ENCODE peak calls at places on chromosomes 16 and 17, in eight cellular contexts. R is psoas muscle, X is esophagus muscularis mucosa, J is IMR-90, M is pancreas, K is uterus, D is tibial artery, W is left ventricle myocardium inferior. N is an unnamed sample. For H3K36me3 and H3K27me3, the result is how much of the 10 kb centered on the place peaks cover.

GRCh38 chr17:9467518-9467917 is 108.1 kb downstream of the STX8 start:
- DNase-seq in R (no peak), D (no peak), J (no peak), W (no peak), M (no peak), K (no peak), X (no peak), N (no peak)

GRCh38 chr17:51000835-51001638 is 119.6 kb downstream of the SPAG9 start:
- DNase-seq in M (no peak), J (peak), X (no peak), D (no peak), W (no peak), K (no peak), R (no peak), N (no peak)

GRCh38 chr16:81214745-81215166 is 23.7 kb upstream of the BCO1 start:
- DNase-seq in J (peak), W (no peak), K (no peak), M (no peak), X (no peak), D (no peak), R (no peak), N (no peak)

GRCh38 chr17:10192500-10192899 is 5.9 kb downstream of the GAS7 start:
- DNase-seq in J (no peak), X (no peak), K (no peak), D (no peak), R (no peak), M (no peak), W (no peak), N (no peak)

GRCh38 chr17:80727409-80727755 is 182.7 kb downstream of the RPTOR start:
- DNase-seq in X (no peak), J (no peak), W (no peak), D (no peak), M (no peak), R (peak), K (no peak), N (no peak)

GRCh38 chr17:12256380-12256995 is 235.8 kb downstream of the MAP2K4 start:
- DNase-seq in X (no peak), M (no peak), J (peak), R (no peak), K (peak), D (no peak), W (no peak), N (peak)

GRCh38 chr17:10041287-10041612 is 136.2 kb upstream of the RCVRN start:
- DNase-seq in R (no peak), W (no peak), K (no peak), D (no peak), X (no peak), M (no peak), J (no peak), N (no peak)

GRCh38 chr16:6122401-6122800 is 1024.8 kb upstream of the EEF2KMT start:
- DNase-seq in R (no peak), J (no peak), X (no peak), W (no peak), M (no peak), D (no peak), K (no peak), N (no peak)

GRCh38 chr17:34369196-34369500 is 6.1 kb upstream of the CCL1 start:
- DNase-seq in W (no peak), M (no peak), R (no peak), K (no peak), X (no peak), D (no peak), J (no peak), N (no peak)

GRCh38 chr16:78706637-78707036 is 607.2 kb downstream of the WWOX start:
- DNase-seq in X (no peak), D (no peak), R (peak), K (no peak), W (no peak), M (no peak), J (no peak), N (no peak)

GRCh38 chr17:9845306-9845705 is 19.6 kb downstream of the GLP2R start:
- DNase-seq in K (no peak), J (no peak), D (no peak), R (no peak), X (no peak), M (no peak), W (no peak), N (no peak)

GRCh38 chr16:13611596-13611995 is 308.4 kb upstream of the ERCC4 start:
- DNase-seq in W (no peak), X (no peak), D (no peak), M (no peak), R (no peak), K (no peak), J (no peak), N (no peak)

GRCh38 chr17:16491703-16492612 is at the start of gene LRRC75A:
- DNase-seq in X (no peak), M (peak), W (peak), R (peak), K (peak), D (peak), J (peak), N (peak)

GRCh38 chr16:85912271-85912974 is 13.5 kb downstream of the IRF8 start:
- DNase-seq in M (peak), K (peak), R (peak), D (no peak), W (no peak), J (peak), X (no peak), N (no peak)

GRCh38 chr16:55576369-55576768 is 9.9 kb downstream of the CAPNS2 start:
- DNase-seq in K (peak), W (peak), D (no peak), J (no peak), R (no peak), M (no peak), X (no peak), N (no peak)

GRCh38 chr17:29615492-29616299 is 7.0 kb downstream of the CORO6 start:
- DNase-seq in W (peak), X (peak), D (peak), R (peak), K (peak), J (peak), M (peak), N (peak)

GRCh38 chr16:74031551-74031950 is 265.1 kb upstream of the PSMD7 start:
- DNase-seq in D (no peak), K (no peak), X (no peak), J (no peak), M (no peak), W (no peak), R (no peak), N (no peak)

GRCh38 chr17:42281571-42282096 is 5.4 kb upstream of the STAT5B start:
- DNase-seq in D (no peak), J (no peak), X (peak), R (peak), K (no peak), M (peak), W (no peak), N (peak)

GRCh38 chr17:32894245-32894644 is 17.3 kb upstream of the MYO1D start:
- DNase-seq in W (no peak), D (no peak), M (no peak), K (no peak), J (no peak), X (peak), R (no peak), N (no peak)

GRCh38 chr16:67934306-67935095 is 2.1 kb downstream of the PSMB10 start:
- DNase-seq in W (no peak), R (peak), J (no peak), D (no peak), K (no peak), X (no peak), M (no peak), N (no peak)

GRCh38 chr16:67930678-67931211 is 917 bp downstream of the CTRL start:
- DNase-seq in J (no peak), D (no peak), R (peak), K (no peak), X (no peak), M (no peak), W (no peak), N (no peak)

GRCh38 chr16:67931712-67932461 is at the start of gene CTRL:
- DNase-seq in J (no peak), M (no peak), X (no peak), D (no peak), R (peak), K (no peak), W (no peak), N (no peak)

GRCh38 chr16:67933805-67934204 is 2.1 kb upstream of the CTRL start:
- DNase-seq in X (no peak), K (no peak), M (no peak), D (no peak), J (no peak), W (no peak), R (no peak), N (no peak)

DNA sequence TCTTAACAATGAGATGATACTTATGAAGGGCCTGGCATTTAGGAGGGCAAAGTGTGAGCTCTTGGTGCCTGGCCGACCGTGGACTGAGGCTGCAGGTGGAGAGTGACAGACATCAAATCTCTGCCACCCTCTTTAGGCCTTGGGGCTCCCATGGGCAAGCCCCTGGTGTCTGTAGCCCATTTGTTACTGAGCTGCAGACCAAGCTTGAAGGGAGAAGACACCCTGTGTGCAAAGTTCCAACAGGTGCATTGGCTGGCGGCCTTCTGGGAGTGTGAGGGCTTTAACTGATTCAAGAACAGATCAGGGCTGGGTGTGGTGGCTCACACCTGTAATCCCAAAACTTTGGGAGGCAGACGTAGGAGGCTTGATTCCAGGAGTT is 789 bp upstream of the CTRL start:
- DNase-seq in X (no peak), J (no peak), W (no peak), K (no peak), M (no peak), D (no peak), R (no peak), N (no peak)
- H3K36me3 ChIP-seq in X (under half), J (under half), W (under half), K (under half), M (under half), D (half or more), R (under half), N (under half)

DNA sequence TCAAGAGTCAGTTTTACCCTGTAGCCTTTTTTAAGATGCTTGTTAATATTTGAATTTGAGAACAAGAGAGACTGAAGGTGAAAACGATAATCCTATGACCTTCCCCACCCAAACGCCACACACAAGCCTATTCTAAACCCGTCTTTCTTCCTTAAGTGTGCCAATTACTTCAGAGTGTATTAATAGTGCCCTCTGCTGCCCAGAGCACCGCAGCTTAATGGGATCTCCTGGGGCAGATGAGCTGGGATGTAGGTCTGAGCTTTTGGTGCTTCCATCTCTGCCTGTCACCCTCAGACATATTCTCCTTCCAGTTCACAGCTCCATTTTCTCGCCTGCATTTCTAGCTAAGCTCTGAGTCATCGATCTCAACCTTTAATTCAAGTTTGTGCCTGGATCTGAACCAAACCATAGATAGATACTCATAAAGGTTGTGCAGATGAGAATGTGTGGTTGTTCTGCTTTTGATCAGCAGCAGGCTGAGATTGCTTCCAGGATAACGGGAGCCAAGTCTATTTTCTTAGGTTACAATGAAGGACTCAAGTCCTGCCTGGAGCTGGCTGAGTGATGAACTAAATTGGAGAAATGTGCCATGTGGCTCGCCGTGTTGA is 46.4 kb upstream of the CDH13 start:
- DNase-seq in W (no peak), K (no peak), D (no peak), R (peak), X (no peak), J (no peak), M (no peak), N (peak)
- TF ChIP-seq CTCF in W (peak), K (no peak), D (peak), R (peak), X (peak), J (peak), M (no peak), N (peak)

GRCh38 chr17:48338720-48339119 is 91.3 kb downstream of the SKAP1 start:
- DNase-seq in R (no peak), M (no peak), X (no peak), K (no peak), W (no peak), D (no peak), J (no peak), N (no peak)
- H3K27me3 ChIP-seq in R (under half), M (under half), X (under half), K (under half), W (half or more), D (half or more), J (under half), N (under half)

DNA sequence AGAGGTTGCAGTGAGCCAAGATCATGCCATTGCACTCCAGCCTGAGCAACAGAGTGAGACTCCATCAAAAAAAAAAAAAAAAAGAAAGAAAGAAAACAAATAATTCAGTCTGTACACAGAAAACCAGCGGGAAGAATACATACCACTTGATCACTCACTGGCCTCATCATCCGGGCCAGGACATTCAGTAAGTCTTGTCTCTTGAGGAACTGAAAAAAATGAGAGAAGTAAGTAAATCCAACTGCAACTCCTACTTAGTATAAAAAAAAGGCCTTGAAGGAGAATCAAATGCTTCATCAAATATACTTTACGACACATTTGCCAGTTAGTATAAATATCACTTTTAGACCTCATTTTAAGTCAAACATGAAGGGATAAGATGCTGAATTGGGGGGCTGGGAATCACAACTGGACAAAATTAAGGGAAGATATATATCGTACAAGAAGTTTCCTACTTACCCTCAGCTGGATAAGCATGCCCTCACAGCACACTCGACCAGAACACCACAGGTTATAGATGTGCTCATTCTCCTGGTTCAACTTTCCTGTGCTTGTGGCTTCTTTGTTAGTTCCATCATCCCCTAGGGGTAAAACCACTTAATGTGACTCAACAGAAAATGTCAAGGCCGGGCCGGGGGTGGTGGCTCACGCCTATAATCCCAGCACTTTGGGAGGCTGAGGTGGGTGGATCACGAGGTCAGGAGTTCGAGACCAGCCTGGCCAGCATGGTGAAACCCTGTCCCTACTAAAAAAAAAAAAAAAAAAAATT is 12.4 kb downstream of the CCDC47 start:
- DNase-seq in M (no peak), W (no peak), K (no peak), J (peak), X (no peak), R (no peak), D (no peak), N (no peak)
- H3K36me3 ChIP-seq in M (under half), W (half or more), K (under half), J (under half), X (half or more), R (half or more), D (half or more), N (under half)

GRCh38 chr17:58314706-58315015 is 13.9 kb downstream of the TSPOAP1 start:
- DNase-seq in J (no peak), D (no peak), W (no peak), K (no peak), R (no peak), X (no peak), M (no peak), N (no peak)

GRCh38 chr17:58315281-58315711 is 13.3 kb downstream of the TSPOAP1 start:
- DNase-seq in M (peak), J (no peak), D (peak), R (no peak), X (no peak), K (no peak), W (no peak), N (no peak)

GRCh38 chr17:58316260-58316960 is 12.2 kb downstream of the TSPOAP1 start:
- DNase-seq in D (peak), K (no peak), W (no peak), M (peak), J (no peak), R (no peak), X (no peak), N (no peak)

GRCh38 chr17:58313815-58314705 is 14.5 kb downstream of the TSPOAP1 start:
- DNase-seq in K (no peak), X (no peak), D (no peak), J (no peak), R (no peak), W (no peak), M (no peak), N (no peak)

DNA sequence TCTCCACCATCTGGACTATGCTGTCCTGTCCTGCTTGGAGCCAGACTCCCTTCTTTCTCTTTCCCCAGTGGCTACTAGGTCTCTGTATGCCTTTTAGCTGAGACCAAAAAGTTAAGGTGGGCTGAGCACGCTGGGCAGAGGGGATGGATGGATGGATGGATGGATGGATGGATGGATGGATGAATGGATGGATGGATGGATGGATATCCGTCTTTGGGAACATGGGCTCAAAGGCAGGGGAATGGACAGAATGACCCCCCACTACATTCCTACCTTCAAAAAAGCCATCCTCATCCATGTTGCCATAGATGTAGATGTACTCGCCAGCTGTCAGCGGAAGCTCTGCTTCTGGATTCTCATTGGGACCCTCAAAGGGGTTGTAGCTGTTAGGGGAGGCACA is 12.8 kb downstream of the TSPOAP1 start:
- DNase-seq in J (no peak), R (no peak), M (no peak), W (no peak), X (no peak), K (no peak), D (no peak), N (no peak)
- TF ChIP-seq CTCF in J (no peak), R (no peak), M (no peak), W (no peak), X (no peak), K (no peak), D (no peak), N (no peak)

DNA sequence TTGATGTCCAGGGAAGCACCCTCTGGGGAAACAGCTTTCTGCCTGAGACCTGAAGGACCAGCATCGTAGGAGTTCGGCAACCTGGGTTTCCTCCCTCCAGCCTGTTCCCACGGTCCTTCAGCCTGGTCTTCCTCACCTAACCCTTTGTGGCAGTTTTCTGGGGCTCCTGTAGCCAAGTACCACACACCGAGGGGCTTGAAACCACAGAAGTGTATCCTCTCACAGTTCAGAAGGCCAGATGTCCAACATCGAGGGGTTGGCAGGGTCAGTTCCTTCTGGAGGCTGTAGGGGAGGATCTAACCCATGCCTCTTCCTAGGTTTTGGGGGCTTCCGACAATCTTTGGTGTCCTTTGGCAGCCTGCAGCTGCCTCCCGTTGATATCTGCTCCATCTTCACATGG is 381.0 kb upstream of the TNRC6C start:
- DNase-seq in D (peak), M (peak), X (no peak), K (no peak), W (no peak), J (no peak), R (no peak), N (no peak)
- H3K27me3 ChIP-seq in D (under half), M (under half), X (under half), K (under half), W (under half), J (under half), R (under half), N (under half)

GRCh38 chr16:68335175-68335574 is 24.4 kb downstream of the PRMT7 start:
- DNase-seq in D (no peak), W (no peak), J (peak), M (no peak), K (no peak), X (no peak), R (no peak), N (no peak)

GRCh38 chr16:68343137-68343536 is 32.3 kb downstream of the PRMT7 start:
- DNase-seq in X (no peak), R (no peak), J (no peak), D (no peak), M (no peak), K (no peak), W (no peak), N (no peak)

GRCh38 chr16:68342620-68343019 is 31.8 kb downstream of the PRMT7 start:
- DNase-seq in K (no peak), J (no peak), X (no peak), D (no peak), W (no peak), R (no peak), M (no peak), N (no peak)

GRCh38 chr16:68338326-68339119 is 27.7 kb downstream of the PRMT7 start:
- DNase-seq in K (no peak), X (no peak), R (no peak), D (no peak), M (no peak), J (no peak), W (no peak), N (peak)

DNA sequence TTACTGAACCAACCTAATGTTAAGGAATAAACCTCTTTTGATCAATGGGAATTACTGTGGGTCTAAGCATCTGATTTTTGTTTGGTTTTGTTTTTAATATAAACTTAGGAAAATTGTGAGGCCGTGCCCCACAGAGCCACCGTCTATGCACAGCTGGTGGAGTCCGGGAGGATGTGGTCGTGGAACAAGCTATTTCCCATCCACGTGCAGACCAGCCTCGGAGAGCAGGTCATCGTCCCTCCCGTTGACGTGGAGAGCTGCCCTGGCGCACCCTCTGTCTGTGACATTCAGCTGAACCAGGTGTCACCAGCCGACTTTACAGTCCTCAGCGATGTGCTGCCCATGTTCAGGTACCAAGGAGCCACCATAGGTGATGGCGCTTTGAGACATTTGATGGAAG is 28.4 kb downstream of the PRMT7 start:
- DNase-seq in W (no peak), X (no peak), M (no peak), D (no peak), R (no peak), J (no peak), K (no peak), N (no peak)
- H3K36me3 ChIP-seq in W (half or more), X (half or more), M (under half), D (half or more), R (half or more), J (half or more), K (under half), N (under half)

GRCh38 chr16:23069844-23070243 is 79.4 kb downstream of the USP31 start:
- DNase-seq in R (no peak), K (no peak), J (no peak), M (no peak), D (no peak), W (no peak), X (peak), N (no peak)

GRCh38 chr16:23072084-23072599 is 77.1 kb downstream of the USP31 start:
- DNase-seq in W (peak), R (peak), J (peak), M (no peak), X (peak), D (peak), K (peak), N (peak)

GRCh38 chr16:23074423-23074822 is 74.8 kb downstream of the USP31 start:
- DNase-seq in J (no peak), R (no peak), M (no peak), W (peak), X (peak), D (no peak), K (no peak), N (no peak)

GRCh38 chr16:23071202-23072083 is 77.8 kb downstream of the USP31 start:
- DNase-seq in X (peak), J (peak), M (no peak), R (no peak), W (no peak), K (no peak), D (no peak), N (no peak)

GRCh38 chr16:23072769-23073549 is 76.3 kb downstream of the USP31 start:
- DNase-seq in R (no peak), X (peak), J (peak), W (no peak), D (no peak), K (no peak), M (no peak), N (no peak)
- TF ChIP-seq CTCF in R (no peak), X (no peak), J (no peak), W (no peak), D (no peak), K (no peak), M (no peak), N (no peak)

N was measured in thyroid gland.